ENCODE peak calls at places on chromosome 14, in four cellular contexts. W is activated B cell treated with CpG ODN at 0.5 μM for 24 hours, K is right lobe of liver, F is esophagus muscularis mucosa. J is an unnamed sample.
A peak's percentile ranks its signal among the peaks of the same experiment; 100 is the strongest.

GRCh38 chr14:34275038-34275437 is 187.0 kb downstream of the SPTSSA start:
- DNase-seq in K (no peak), F (no peak), W (no peak), J (no peak)

GRCh38 chr14:91413547-91414474 is 3.8 kb downstream of the CCDC88C start:
- DNase-seq in K (no peak), W (no peak), F (no peak), J (no peak)

GRCh38 chr14:53953002-53953827 is 3.4 kb downstream of the BMP4 start:
- DNase-seq in K (peak; percentile 89), W (no peak), F (no peak), J (peak; percentile 94)

GRCh38 chr14:98290596-98290995 is 981.4 kb downstream of the BCL11B start:
- DNase-seq in K (no peak), W (no peak), F (peak; percentile 64), J (no peak)

GRCh38 chr14:70714055-70714550 is 72.4 kb downstream of the TTC9 start:
- DNase-seq in K (no peak), F (no peak), W (peak; percentile 22), J (no peak)

GRCh38 chr14:66359500-66359899 is 126.7 kb upstream of the CCDC196 start:
- DNase-seq in F (no peak), K (no peak), W (no peak), J (no peak)

GRCh38 chr14:34387974-34388533 is 74.0 kb downstream of the SPTSSA start:
- DNase-seq in W (no peak), K (no peak), F (no peak), J (no peak)

GRCh38 chr14:36553650-36554260 is 28.7 kb downstream of the NKX2-8 start:
- DNase-seq in W (no peak), K (no peak), F (no peak), J (no peak)

GRCh38 chr14:23302290-23303225 is at the start of gene PPP1R3E:
- DNase-seq in F (peak; percentile 94), W (peak; percentile 74), K (peak; percentile 82), J (no peak)

GRCh38 chr14:41393512-41393911 is 213.2 kb upstream of the LRFN5 start:
- DNase-seq in W (no peak), K (no peak), F (no peak), J (no peak)

GRCh38 chr14:89330236-89331002 is 86.6 kb downstream of the FOXN3 start:
- DNase-seq in K (no peak), W (no peak), F (no peak), J (no peak)

GRCh38 chr14:70782361-70782760 is 27.0 kb downstream of the MAP3K9 start:
- DNase-seq in K (no peak), W (no peak), F (no peak), J (no peak)

GRCh38 chr14:83463500-83464098 is 1929.9 kb upstream of the SEL1L start:
- DNase-seq in F (no peak), K (no peak), W (no peak), J (no peak)

GRCh38 chr14:78764240-78764639 is 594.1 kb downstream of the NRXN3 start:
- DNase-seq in F (no peak), K (no peak), W (no peak), J (no peak)

GRCh38 chr14:55921516-55921915 is 196.7 kb upstream of the PELI2 start:
- DNase-seq in W (no peak), F (no peak), K (no peak), J (no peak)

GRCh38 chr14:22979748-22980392 is 2.5 kb downstream of the AJUBA start:
- DNase-seq in K (no peak), W (no peak), F (no peak), J (no peak)

GRCh38 chr14:71166434-71166833 is 259.2 kb downstream of the PCNX1 start:
- DNase-seq in F (no peak), K (no peak), W (no peak), J (no peak)

GRCh38 chr14:70886421-70887206 is 20.6 kb upstream of the PCNX1 start:
- DNase-seq in W (peak; percentile 19), K (no peak), F (no peak), J (no peak)

GRCh38 chr14:105464501-105464900 is 10.1 kb upstream of the CRIP2 start:
- DNase-seq in K (no peak), W (no peak), F (no peak), J (no peak)

GRCh38 chr14:47674148-47674545 is 1.3 kb downstream of the MDGA2 start:
- DNase-seq in K (no peak), W (no peak), F (no peak), J (no peak)

DNA sequence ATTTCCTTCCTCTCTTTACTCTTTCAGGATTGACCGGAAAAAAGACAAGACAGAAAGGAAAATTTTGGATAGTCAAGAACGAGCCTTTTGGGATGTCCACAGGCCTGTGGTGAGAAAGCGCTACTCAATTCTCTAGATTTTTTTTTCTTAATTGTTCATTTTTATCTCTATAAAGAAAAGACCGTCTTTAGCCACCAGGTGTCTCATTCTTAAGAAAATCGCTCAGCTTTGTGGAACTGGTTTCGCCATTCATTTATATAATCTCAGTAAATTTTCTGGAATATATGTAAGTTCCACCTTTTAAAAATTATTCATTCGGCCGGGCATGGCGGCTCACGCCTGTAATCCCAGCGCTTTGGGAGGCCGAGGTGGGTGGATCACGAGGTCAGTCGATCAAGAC is 421.1 kb downstream of the DPF3 start:
- DNase-seq in K (no peak), F (no peak), W (no peak), J (no peak)
- TF ChIP-seq CTCF in K (no peak), F (no peak), W (no peak), J (peak; percentile 20)

GRCh38 chr14:61527325-61528100 is 167.8 kb upstream of the HIF1A start:
- DNase-seq in K (no peak), F (no peak), W (no peak), J (no peak)
- TF ChIP-seq CTCF in K (no peak), F (no peak), W (no peak), J (no peak)

GRCh38 chr14:77243853-77244252 is 27.2 kb downstream of the NGB start:
- DNase-seq in F (no peak), K (no peak), W (peak; percentile 37), J (no peak)

GRCh38 chr14:77248666-77249065 is 22.3 kb downstream of the NGB start:
- DNase-seq in W (no peak), F (no peak), K (no peak), J (no peak)

GRCh38 chr14:77246784-77247183 is 24.2 kb downstream of the NGB start:
- DNase-seq in F (no peak), K (no peak), W (no peak), J (no peak)

GRCh38 chr14:77242752-77243151 is 28.3 kb downstream of the NGB start:
- DNase-seq in K (no peak), F (no peak), W (no peak), J (no peak)

GRCh38 chr14:77245820-77246219 is 25.2 kb downstream of the NGB start:
- DNase-seq in F (no peak), W (no peak), K (no peak), J (no peak)
- TF ChIP-seq CTCF in F (no peak), W (no peak), K (no peak), J (no peak)

DNA sequence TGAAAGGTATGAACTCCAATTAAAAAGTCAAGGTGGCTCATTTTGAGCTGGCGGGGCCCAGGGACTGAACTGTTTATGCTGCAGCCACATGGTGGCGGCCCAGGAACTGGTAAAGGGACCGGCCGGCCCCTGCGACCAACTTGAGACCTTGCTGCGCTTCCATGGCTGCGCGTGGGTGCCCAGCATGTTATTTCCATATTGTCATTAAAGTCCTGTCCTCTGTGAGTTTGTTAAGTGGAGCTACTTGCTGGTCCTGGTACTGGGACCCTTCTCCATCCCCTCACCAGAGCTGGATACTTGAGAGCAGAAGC is 62.3 kb downstream of the BEGAIN start:
- DNase-seq in F (peak; percentile 88), K (no peak), W (no peak), J (no peak)
- TF ChIP-seq CTCF in F (peak; percentile 51), K (peak; percentile 55), W (no peak), J (peak; percentile 49)